ENCODE peak calls at places on chromosomes 12 and 14, in six cellular contexts. T is astrocyte; R is HCT116; F is epithelial cell of prostate; Q is ACHN; Y is stimulated activated naive B cell treated with anti-CD40 and anti-IgM and Interleukin-4, amounts not matched to agents 10 μg/mL and 1 μg/mL and 100 μg/mL, for 72 hours. A is an unnamed sample.

GRCh38 chr12:3042394-3042793 is 34.8 kb upstream of the TSPAN9 start:
- DNase-seq in Q (no peak), F (no peak), T (no peak), R (no peak), Y (peak; percentile 82), A (no peak)

GRCh38 chr14:89621009-89621421 is 204.0 kb upstream of the FOXN3 start:
- DNase-seq in R (no peak), Y (peak; percentile 59), F (no peak), T (no peak), Q (no peak), A (no peak)

GRCh38 chr14:54730156-54730961 is 163.4 kb downstream of the SAMD4A start:
- DNase-seq in T (peak; percentile 74), Y (peak; percentile 62), F (no peak), Q (no peak), R (no peak), A (peak; percentile 33)

GRCh38 chr14:77307099-77307496 is 13.6 kb downstream of the POMT2 start:
- DNase-seq in Q (no peak), F (no peak), Y (no peak), R (no peak), T (no peak), A (no peak)

GRCh38 chr12:120474092-120474960 is 4.8 kb upstream of the SRSF9 start:
- DNase-seq in T (peak; percentile 65), Y (peak; percentile 8), F (peak; percentile 93), Q (peak; percentile 84), R (peak; percentile 80), A (peak; percentile 98)

GRCh38 chr14:68860771-68861170 is 67.9 kb upstream of the ZFP36L1 start:
- DNase-seq in Y (no peak), Q (no peak), T (no peak), R (no peak), F (no peak), A (no peak)

GRCh38 chr14:92500491-92500941 is 13.1 kb upstream of the RIN3 start:
- DNase-seq in R (no peak), T (no peak), F (no peak), Y (no peak), Q (no peak), A (no peak)

GRCh38 chr14:74417611-74418010 is 8.4 kb downstream of the SYNDIG1L start:
- DNase-seq in Q (no peak), Y (no peak), R (no peak), T (no peak), F (no peak), A (no peak)

GRCh38 chr12:52236386-52237050 is 3.5 kb downstream of the KRT7 start:
- DNase-seq in R (no peak), F (no peak), Y (no peak), Q (no peak), T (no peak), A (no peak)

GRCh38 chr14:104735830-104736642 is 12.0 kb downstream of the ADSS1 start:
- DNase-seq in F (no peak), T (no peak), Y (no peak), R (no peak), Q (no peak), A (peak; percentile 67)

GRCh38 chr14:88563845-88564244 is 1.0 kb downstream of the ZC3H14 start:
- DNase-seq in T (no peak), R (no peak), Y (no peak), Q (no peak), F (no peak), A (no peak)

GRCh38 chr14:33693237-33693636 is 257.6 kb downstream of the EGLN3 start:
- DNase-seq in R (no peak), Y (no peak), Q (no peak), F (no peak), T (peak; percentile 93), A (no peak)

GRCh38 chr14:105477659-105478623 is 3.3 kb downstream of the CRIP2 start:
- DNase-seq in F (no peak), R (no peak), Y (no peak), Q (no peak), T (no peak), A (no peak)

GRCh38 chr12:8145754-8146415 is 10.9 kb upstream of the ZNF705A start:
- DNase-seq in T (peak; percentile 93), F (no peak), Q (no peak), Y (no peak), R (no peak), A (no peak)

GRCh38 chr12:11705010-11705409 is 55.5 kb downstream of the ETV6 start:
- DNase-seq in Q (peak; percentile 97), Y (no peak), T (peak; percentile 96), F (peak; percentile 78), R (no peak), A (peak; percentile 96)

GRCh38 chr14:65100905-65101541 is 1.3 kb downstream of the MAX start:
- DNase-seq in Y (no peak), R (no peak), F (no peak), Q (peak; percentile 16), T (peak; percentile 15), A (peak; percentile 13)

GRCh38 chr12:42332301-42332894 is 6.4 kb downstream of the PPHLN1 start:
- DNase-seq in R (peak; percentile 29), F (no peak), Q (peak; percentile 77), Y (no peak), T (peak; percentile 11), A (peak; percentile 48)

GRCh38 chr12:110256780-110257431 is 24.1 kb upstream of the ATP2A2 start:
- DNase-seq in Y (no peak), R (no peak), F (no peak), T (no peak), Q (no peak), A (no peak)

GRCh38 chr12:79692249-79692619 is 1.5 kb upstream of the PAWR start:
- DNase-seq in R (no peak), T (no peak), Y (no peak), Q (no peak), F (no peak), A (no peak)

GRCh38 chr12:108205864-108206263 is 76.8 kb downstream of the WSCD2 start:
- DNase-seq in R (no peak), F (no peak), Y (no peak), Q (no peak), T (no peak), A (no peak)

GRCh38 chr14:24231263-24232120 is 675 bp downstream of the NEDD8 start:
- DNase-seq in F (no peak), T (no peak), Q (no peak), R (no peak), Y (no peak), A (peak; percentile 30)

GRCh38 chr12:22935090-22935489 is 310.1 kb downstream of the ETNK1 start:
- DNase-seq in Y (no peak), R (no peak), T (no peak), Q (no peak), F (no peak), A (no peak)

GRCh38 chr14:61357118-61357517 is 35.7 kb downstream of the PRKCH start:
- DNase-seq in F (no peak), T (no peak), Q (no peak), R (no peak), Y (no peak), A (no peak)

GRCh38 chr12:80681786-80682185 is 25.6 kb upstream of the MYF6 start:
- DNase-seq in Q (no peak), Y (no peak), R (no peak), F (no peak), T (no peak), A (no peak)

GRCh38 chr14:75831455-75831854 is 150.3 kb downstream of the TGFB3 start:
- DNase-seq in F (peak; percentile 60), R (no peak), Y (no peak), Q (no peak), T (peak; percentile 88), A (peak; percentile 89)

GRCh38 chr12:122421263-122421814 is 1.1 kb downstream of the CLIP1 start:
- DNase-seq in Y (no peak), R (no peak), F (no peak), T (peak; percentile 52), Q (peak; percentile 66), A (peak; percentile 66)

GRCh38 chr14:101481557-101481956 is 79.7 kb upstream of the DIO3 start:
- DNase-seq in Q (no peak), T (no peak), F (no peak), Y (no peak), R (no peak), A (no peak)

GRCh38 chr14:56807586-56808168 is 2.6 kb downstream of the OTX2 start:
- DNase-seq in R (no peak), F (no peak), Y (no peak), T (no peak), Q (no peak), A (no peak)

GRCh38 chr14:32372154-32372553 is 43.1 kb downstream of the AKAP6 start:
- DNase-seq in Q (no peak), T (peak; percentile 95), Y (no peak), F (peak; percentile 79), R (no peak), A (peak; percentile 92)

GRCh38 chr12:40793471-40793870 is 101.2 kb downstream of the CNTN1 start:
- DNase-seq in Q (no peak), R (no peak), T (no peak), F (no peak), Y (no peak), A (no peak)

GRCh38 chr12:130796985-130797686 is 41.9 kb downstream of the STX2 start:
- DNase-seq in F (no peak), Y (no peak), T (no peak), R (no peak), Q (no peak), A (no peak)

GRCh38 chr12:77893918-77894317 is 63.2 kb downstream of the NAV3 start:
- DNase-seq in T (peak; percentile 26), Y (no peak), Q (peak; percentile 17), F (no peak), R (peak; percentile 87), A (peak; percentile 33)